ENCODE peak calls at places on chromosomes 3 and 15, in eight cellular contexts. K, B, R, C, H, U, T and E are unnamed samples.

GRCh38 chr15:54644796-54645195 is 551.9 kb downstream of the RSL24D1 start:
- DNase-seq in K (no peak), B (no peak), R (no peak), C (no peak), H (no peak), U (no peak), T (no peak), E (no peak)

GRCh38 chr3:152176241-152176640 is 92.5 kb upstream of the MBNL1 start:
- DNase-seq in K (peak), B (no peak), R (no peak), C (no peak), H (no peak), U (peak), T (no peak), E (no peak)

GRCh38 chr15:81242778-81243177 is 46.1 kb downstream of the IL16 start:
- DNase-seq in K (no peak), B (no peak), R (no peak), C (no peak), H (no peak), U (no peak), T (no peak), E (no peak)

GRCh38 chr3:98233468-98233867 is 30.6 kb upstream of the OR5H6 start:
- DNase-seq in K (no peak), B (no peak), R (no peak), C (no peak), H (no peak), U (no peak), T (no peak), E (peak)

GRCh38 chr3:15982667-15983145 is 184.9 kb upstream of the ANKRD28 start:
- DNase-seq in K (peak), B (no peak), R (no peak), C (no peak), H (no peak), U (peak), T (no peak), E (no peak)

GRCh38 chr3:81425198-81425868 is 336.1 kb downstream of the GBE1 start:
- DNase-seq in K (peak), B (no peak), R (no peak), C (no peak), H (no peak), U (peak), T (no peak), E (no peak)

GRCh38 chr15:29134239-29134638 is 135.4 kb downstream of the NSMCE3 start:
- DNase-seq in K (no peak), B (no peak), R (no peak), C (no peak), H (no peak), U (no peak), T (no peak), E (no peak)

GRCh38 chr3:120111898-120112297 is 17.7 kb upstream of the GSK3B start:
- DNase-seq in K (no peak), B (no peak), R (no peak), C (no peak), H (no peak), U (no peak), T (no peak), E (no peak)

GRCh38 chr3:9122732-9123364 is 126.6 kb downstream of the SRGAP3 start:
- DNase-seq in K (no peak), B (no peak), R (no peak), C (no peak), H (no peak), U (no peak), T (peak), E (no peak)

GRCh38 chr3:174325834-174326705 is 533.1 kb upstream of the NAALADL2 start:
- DNase-seq in K (peak), B (no peak), R (no peak), C (no peak), H (no peak), U (peak), T (no peak), E (no peak)

GRCh38 chr3:106399773-106400172 is 531.0 kb upstream of the CBLB start:
- DNase-seq in K (no peak), B (no peak), R (no peak), C (no peak), H (no peak), U (no peak), T (no peak), E (no peak)
- H3K4me3 ChIP-seq in K (no peak), B (no peak), R (no peak), C (no peak), H (no peak), U (no peak), T (no peak), E (no peak)

GRCh38 chr15:74543583-74543982 is 2.6 kb downstream of the ARID3B start:
- DNase-seq in K (no peak), B (no peak), R (peak), C (peak), H (no peak), U (no peak), T (no peak), E (peak)
- TF ChIP-seq CTCF in K (no peak), B (no peak), R (peak), C (peak), H (no peak), U (no peak), T (peak), E (peak)

GRCh38 chr15:76059320-76060097 is at the start of gene TMEM266:
- DNase-seq in K (no peak), B (peak), R (no peak), C (peak), H (peak), U (peak), T (peak), E (peak)

GRCh38 chr15:76060098-76060989 is 559 bp downstream of the TMEM266 start:
- DNase-seq in K (no peak), B (peak), R (no peak), C (peak), H (no peak), U (no peak), T (no peak), E (peak)

GRCh38 chr15:76058714-76059319 is 968 bp upstream of the TMEM266 start:
- DNase-seq in K (peak), B (peak), R (no peak), C (peak), H (peak), U (no peak), T (no peak), E (peak)

GRCh38 chr15:76057332-76058000 is 2.3 kb upstream of the TMEM266 start:
- DNase-seq in K (peak), B (peak), R (no peak), C (peak), H (peak), U (peak), T (peak), E (peak)

DNA sequence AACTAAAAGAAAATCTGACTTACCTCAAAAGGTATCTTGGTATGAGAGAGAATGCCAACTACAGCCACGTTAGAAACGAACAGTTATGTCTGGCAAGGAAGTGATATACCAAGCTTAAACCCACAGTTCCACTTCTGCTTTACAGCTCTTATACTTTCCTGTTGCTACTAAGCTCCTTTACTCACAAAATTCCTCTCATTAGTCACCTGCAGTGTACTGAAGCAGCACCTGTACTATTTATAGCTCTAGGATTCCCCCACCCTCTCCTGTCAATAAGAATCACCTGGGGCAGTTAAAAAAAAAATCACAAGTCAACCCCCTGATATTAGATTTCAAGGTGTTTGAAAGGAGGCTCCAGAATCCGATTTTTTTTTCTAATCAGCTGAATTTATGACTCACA is 2.9 kb upstream of the TMEM266 start:
- DNase-seq in K (no peak), B (no peak), R (no peak), C (peak), H (peak), U (no peak), T (no peak), E (peak)
- H3K4me3 ChIP-seq in K (no peak), B (no peak), R (no peak), C (peak), H (peak), U (no peak), T (no peak), E (peak)

GRCh38 chr3:170180952-170181876 is at the start of gene PHC3:
- DNase-seq in K (peak), B (peak), R (peak), C (peak), H (peak), U (peak), T (peak), E (peak)
- TF ChIP-seq CTCF in K (no peak), B (no peak), R (no peak), C (no peak), H (no peak), U (no peak), T (peak), E (no peak)

GRCh38 chr3:23189183-23189582 is 13.9 kb upstream of the UBE2E2 start:
- DNase-seq in K (no peak), B (no peak), R (no peak), C (no peak), H (no peak), U (no peak), T (no peak), E (no peak)

GRCh38 chr3:23183114-23183513 is 20.0 kb upstream of the UBE2E2 start:
- DNase-seq in K (no peak), B (no peak), R (no peak), C (no peak), H (no peak), U (no peak), T (no peak), E (no peak)

DNA sequence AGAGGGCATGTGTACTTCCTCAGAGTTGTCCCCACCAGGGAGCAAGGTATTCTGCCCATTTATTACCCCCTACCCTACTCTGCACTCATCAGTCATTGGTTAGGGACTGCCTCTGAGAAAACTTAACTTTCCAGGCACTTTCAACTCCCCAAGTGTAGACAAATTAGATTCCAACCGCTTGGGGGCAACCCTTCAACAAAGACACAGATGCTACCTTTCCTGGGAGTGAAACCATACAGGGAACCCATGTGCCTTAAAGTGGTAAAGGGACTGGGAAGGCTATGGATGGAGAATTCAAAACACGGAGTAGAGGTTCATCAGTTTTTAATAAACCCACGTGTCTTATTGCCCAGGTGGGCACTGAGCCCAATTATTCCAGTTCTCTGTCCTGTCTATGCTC is 19.4 kb upstream of the UBE2E2 start:
- DNase-seq in K (peak), B (peak), R (no peak), C (peak), H (no peak), U (peak), T (peak), E (peak)
- H3K4me3 ChIP-seq in K (no peak), B (no peak), R (no peak), C (no peak), H (no peak), U (no peak), T (no peak), E (no peak)

GRCh38 chr3:178127221-178127620 is 409.0 kb upstream of the KCNMB2 start:
- DNase-seq in K (no peak), B (no peak), R (no peak), C (no peak), H (no peak), U (no peak), T (no peak), E (no peak)
- TF ChIP-seq CTCF in K (no peak), B (no peak), R (no peak), C (no peak), H (no peak), U (no peak), T (no peak), E (no peak)

GRCh38 chr3:14446988-14447570 is 44.7 kb downstream of the SLC6A6 start:
- DNase-seq in K (no peak), B (no peak), R (no peak), C (no peak), H (no peak), U (no peak), T (no peak), E (no peak)
- H3K4me3 ChIP-seq in K (no peak), B (no peak), R (no peak), C (no peak), H (no peak), U (no peak), T (no peak), E (no peak)

GRCh38 chr15:65102912-65103311 is 12.1 kb downstream of the UBAP1L start:
- DNase-seq in K (no peak), B (no peak), R (no peak), C (no peak), H (no peak), U (no peak), T (no peak), E (no peak)

GRCh38 chr15:65100427-65100826 is 14.6 kb downstream of the UBAP1L start:
- DNase-seq in K (no peak), B (no peak), R (no peak), C (no peak), H (no peak), U (no peak), T (peak), E (no peak)

GRCh38 chr15:65099336-65099735 is 15.7 kb downstream of the UBAP1L start:
- DNase-seq in K (no peak), B (no peak), R (no peak), C (no peak), H (no peak), U (no peak), T (no peak), E (no peak)

GRCh38 chr15:65101418-65101890 is 13.5 kb downstream of the UBAP1L start:
- DNase-seq in K (peak), B (peak), R (peak), C (peak), H (peak), U (peak), T (peak), E (peak)

GRCh38 chr15:65101891-65102708 is 12.9 kb downstream of the UBAP1L start:
- DNase-seq in K (no peak), B (no peak), R (no peak), C (no peak), H (no peak), U (no peak), T (no peak), E (no peak)
- TF ChIP-seq CTCF in K (no peak), B (no peak), R (no peak), C (no peak), H (no peak), U (no peak), T (no peak), E (no peak)

GRCh38 chr15:93066834-93067648 is 22.0 kb downstream of the RGMA start:
- DNase-seq in K (peak), B (no peak), R (no peak), C (no peak), H (no peak), U (no peak), T (no peak), E (no peak)

GRCh38 chr15:93063292-93063671 is 25.7 kb downstream of the RGMA start:
- DNase-seq in K (no peak), B (no peak), R (no peak), C (no peak), H (no peak), U (no peak), T (no peak), E (no peak)

GRCh38 chr15:93065641-93066045 is 23.4 kb downstream of the RGMA start:
- DNase-seq in K (no peak), B (no peak), R (no peak), C (no peak), H (no peak), U (no peak), T (no peak), E (no peak)

GRCh38 chr15:93066103-93066725 is 22.8 kb downstream of the RGMA start:
- DNase-seq in K (no peak), B (no peak), R (no peak), C (no peak), H (no peak), U (no peak), T (no peak), E (no peak)

GRCh38 chr15:93063796-93064690 is 25.0 kb downstream of the RGMA start:
- DNase-seq in K (no peak), B (no peak), R (no peak), C (no peak), H (no peak), U (no peak), T (no peak), E (no peak)
- H3K4me3 ChIP-seq in K (no peak), B (no peak), R (no peak), C (no peak), H (no peak), U (no peak), T (no peak), E (no peak)